ENCODE peak calls at places on chromosomes 12 and 14, in four cellular contexts. Z, H, M and P are unnamed samples.

GRCh38 chr14:24837280-24838046 is 203.5 kb upstream of the GZMB start:
- DNase-seq in Z (no peak), H (no peak), M (no peak), P (no peak)

GRCh38 chr14:93619176-93619793 is 169.0 kb downstream of the PRIMA1 start:
- DNase-seq in Z (peak; percentile 61), H (no peak), M (peak; percentile 49), P (peak; percentile 52)

GRCh38 chr12:2411586-2412304 is 359.0 kb downstream of the CACNA1C start:
- DNase-seq in Z (no peak), H (no peak), M (no peak), P (no peak)

GRCh38 chr14:79708991-79709390 is 502.3 kb downstream of the DIO2 start:
- DNase-seq in Z (no peak), H (no peak), M (no peak), P (no peak)

GRCh38 chr12:99027491-99027890 is 382.4 kb downstream of the APAF1 start:
- DNase-seq in Z (peak; percentile 23), H (no peak), M (no peak), P (no peak)

GRCh38 chr12:39006286-39006685 is 100.9 kb upstream of the CPNE8 start:
- DNase-seq in Z (no peak), H (no peak), M (no peak), P (no peak)

GRCh38 chr12:100544165-100544564 is 29.3 kb upstream of the GAS2L3 start:
- DNase-seq in Z (no peak), H (no peak), M (no peak), P (no peak)

GRCh38 chr14:101120636-101121398 is 217.3 kb upstream of the RTL1 start:
- DNase-seq in Z (peak; percentile 55), H (no peak), M (no peak), P (no peak)

GRCh38 chr12:109447482-109447881 is 29.6 kb downstream of the KCTD10 start:
- DNase-seq in Z (no peak), H (no peak), M (no peak), P (no peak)

GRCh38 chr12:106418970-106419369 is 61.4 kb downstream of the POLR3B start:
- DNase-seq in Z (no peak), H (no peak), M (no peak), P (no peak)

GRCh38 chr14:96001866-96002510 is 37.2 kb upstream of the C14orf132 start:
- DNase-seq in Z (no peak), H (no peak), M (no peak), P (no peak)

DNA sequence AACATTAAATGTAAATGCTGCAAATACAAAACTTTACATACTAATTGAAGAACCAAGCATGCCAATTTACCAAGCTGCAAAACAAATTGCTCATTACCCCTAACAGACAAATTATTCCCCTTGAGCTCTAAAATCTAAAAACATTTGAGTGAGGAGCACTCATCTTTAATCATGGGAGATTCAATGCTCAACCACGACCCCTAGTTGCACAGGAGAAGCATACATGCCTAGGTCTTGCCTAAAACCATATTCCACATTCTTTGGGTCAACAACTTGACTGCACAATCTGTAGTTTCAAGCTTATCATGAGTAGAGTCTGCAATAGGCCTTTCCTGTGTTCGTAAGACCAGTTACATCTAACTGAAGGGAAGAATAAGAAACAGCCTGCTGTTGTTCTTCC is 69.7 kb downstream of the MGAT4C start:
- DNase-seq in Z (no peak), H (no peak), M (no peak), P (no peak)
- TF ChIP-seq CTCF in Z (no peak), H (no peak), M (no peak), P (peak; percentile 3)

GRCh38 chr14:64937176-64937820 is 5.2 kb downstream of the GPX2 start:
- DNase-seq in Z (peak; percentile 58), H (no peak), M (no peak), P (no peak)

GRCh38 chr14:64939817-64940190 is 2.7 kb downstream of the GPX2 start:
- DNase-seq in Z (peak; percentile 58), H (no peak), M (no peak), P (no peak)

GRCh38 chr14:64935508-64935907 is 7.0 kb downstream of the GPX2 start:
- DNase-seq in Z (no peak), H (no peak), M (no peak), P (no peak)

GRCh38 chr14:64938972-64939816 is 3.4 kb downstream of the GPX2 start:
- DNase-seq in Z (no peak), H (no peak), M (no peak), P (no peak)

DNA sequence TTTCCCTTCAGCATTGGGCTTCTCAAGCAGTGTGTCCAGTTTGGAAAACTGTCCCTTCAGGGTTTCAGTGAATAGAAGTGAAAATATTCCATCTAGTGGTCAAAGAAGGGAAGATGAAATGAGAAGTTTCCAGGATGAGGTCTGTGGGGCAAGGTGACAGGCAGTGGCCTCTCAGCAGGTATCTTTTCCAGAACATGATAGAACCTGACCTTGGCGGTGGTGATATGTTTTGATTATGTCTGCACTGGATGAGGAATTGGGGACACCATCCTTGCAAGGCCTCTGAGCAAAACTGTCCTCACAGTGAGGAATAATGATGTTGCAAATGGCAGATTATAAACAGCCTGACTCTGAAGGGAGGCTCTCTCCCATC is 4.7 kb downstream of the GPX2 start:
- DNase-seq in Z (no peak), H (no peak), M (no peak), P (no peak)
- TF ChIP-seq CTCF in Z (peak; percentile 45), H (peak; percentile 39), M (no peak), P (no peak)

DNA sequence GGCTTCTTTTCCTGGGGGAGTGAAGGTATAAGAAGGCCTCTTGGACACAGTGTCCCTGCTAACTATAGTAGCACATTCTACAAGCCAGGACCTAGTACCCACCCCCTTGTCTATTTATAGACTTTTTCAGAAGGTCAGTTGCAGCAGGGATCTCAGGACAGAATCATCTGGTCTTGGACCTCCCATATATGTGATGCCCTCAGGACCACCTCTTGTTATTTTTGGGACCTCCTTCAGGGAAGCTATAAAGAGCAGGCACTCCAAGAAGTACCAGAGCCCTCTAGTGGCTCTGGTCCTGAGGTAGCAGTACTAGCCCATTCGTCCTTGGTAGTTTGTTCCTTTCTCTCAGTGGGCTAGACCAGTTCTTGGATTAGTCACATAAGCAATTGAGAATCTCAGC is 4.3 kb downstream of the COQ10A start:
- DNase-seq in Z (peak; percentile 39), H (no peak), M (no peak), P (no peak)
- TF ChIP-seq CTCF in Z (peak; percentile 42), H (peak; percentile 36), M (peak; percentile 57), P (peak; percentile 50)

GRCh38 chr12:52391618-52392002 is 6.2 kb upstream of the KRT84 start:
- DNase-seq in Z (peak; percentile 77), H (no peak), M (no peak), P (no peak)

GRCh38 chr12:52387859-52388258 is 2.4 kb upstream of the KRT84 start:
- DNase-seq in Z (no peak), H (no peak), M (no peak), P (no peak)

GRCh38 chr12:52389313-52390207 is 4.1 kb upstream of the KRT84 start:
- DNase-seq in Z (no peak), H (no peak), M (no peak), P (no peak)

GRCh38 chr12:52392465-52393007 is 7.1 kb upstream of the KRT84 start:
- DNase-seq in Z (no peak), H (no peak), M (no peak), P (no peak)

DNA sequence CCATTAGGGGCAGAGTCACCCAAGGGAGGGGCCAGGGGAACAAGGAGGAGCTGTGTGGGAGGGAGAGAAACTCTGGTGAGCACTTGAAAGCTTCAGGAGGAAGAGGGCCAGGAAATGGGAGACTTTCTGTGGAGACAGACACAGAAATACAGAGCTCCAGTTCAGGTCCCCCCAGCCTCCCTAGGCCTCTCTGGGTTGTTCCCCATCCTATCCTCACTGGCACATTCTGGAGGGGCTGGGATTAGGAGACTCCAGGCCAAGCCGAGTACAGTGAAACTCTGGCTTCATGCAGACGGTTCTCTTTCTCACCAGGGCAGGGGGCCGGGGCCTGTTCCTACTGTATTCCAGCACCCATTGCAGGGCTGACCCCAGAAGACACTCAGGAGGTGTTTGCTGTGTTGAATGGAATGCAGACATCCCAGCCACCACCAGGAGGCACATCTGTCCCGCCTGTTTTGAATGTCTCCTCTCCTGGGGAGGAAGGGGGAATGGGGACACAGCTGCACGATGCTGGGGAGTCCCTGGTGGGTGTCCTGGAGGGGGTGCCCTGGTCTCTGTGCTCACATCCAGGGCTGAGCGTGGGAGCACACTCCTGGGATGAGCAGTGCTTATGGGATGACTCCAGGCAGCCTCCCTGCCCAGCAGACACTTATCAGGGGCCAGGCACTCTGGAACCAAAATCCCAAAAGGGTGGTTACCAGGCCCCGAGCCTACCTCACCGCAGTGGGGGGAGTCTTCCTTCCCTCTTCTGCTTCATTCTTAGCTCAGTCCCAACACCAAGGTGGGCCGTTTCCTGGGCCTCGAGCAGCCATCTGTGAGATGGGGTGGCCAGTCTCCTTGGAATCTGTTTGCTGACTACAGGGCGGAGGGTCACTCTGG is 5.5 kb upstream of the KRT84 start:
- DNase-seq in Z (no peak), H (no peak), M (no peak), P (no peak)
- TF ChIP-seq CTCF in Z (peak; percentile 20), H (no peak), M (peak; percentile 15), P (peak; percentile 40)

GRCh38 chr12:4911316-4911994 is 1.8 kb downstream of the KCNA1 start:
- DNase-seq in Z (no peak), H (no peak), M (no peak), P (no peak)

GRCh38 chr12:4909397-4909733 is 340 bp upstream of the KCNA1 start:
- DNase-seq in Z (no peak), H (no peak), M (peak; percentile 20), P (peak; percentile 34)

GRCh38 chr12:4910502-4911315 is 1.0 kb downstream of the KCNA1 start:
- DNase-seq in Z (no peak), H (no peak), M (peak; percentile 76), P (peak; percentile 83)

GRCh38 chr12:4909734-4910501 is at the start of gene KCNA1:
- DNase-seq in Z (no peak), H (no peak), M (peak; percentile 46), P (peak; percentile 54)

GRCh38 chr12:4908694-4909396 is 860 bp upstream of the KCNA1 start:
- DNase-seq in Z (no peak), H (no peak), M (peak; percentile 58), P (peak; percentile 72)
- TF ChIP-seq CTCF in Z (no peak), H (no peak), M (peak; percentile 47), P (peak; percentile 41)

GRCh38 chr12:51533799-51534198 is 57.2 kb upstream of the SCN8A start:
- DNase-seq in Z (no peak), H (no peak), M (no peak), P (no peak)
- TF ChIP-seq CTCF in Z (no peak), H (no peak), M (peak; percentile 4), P (peak; percentile 10)

DNA sequence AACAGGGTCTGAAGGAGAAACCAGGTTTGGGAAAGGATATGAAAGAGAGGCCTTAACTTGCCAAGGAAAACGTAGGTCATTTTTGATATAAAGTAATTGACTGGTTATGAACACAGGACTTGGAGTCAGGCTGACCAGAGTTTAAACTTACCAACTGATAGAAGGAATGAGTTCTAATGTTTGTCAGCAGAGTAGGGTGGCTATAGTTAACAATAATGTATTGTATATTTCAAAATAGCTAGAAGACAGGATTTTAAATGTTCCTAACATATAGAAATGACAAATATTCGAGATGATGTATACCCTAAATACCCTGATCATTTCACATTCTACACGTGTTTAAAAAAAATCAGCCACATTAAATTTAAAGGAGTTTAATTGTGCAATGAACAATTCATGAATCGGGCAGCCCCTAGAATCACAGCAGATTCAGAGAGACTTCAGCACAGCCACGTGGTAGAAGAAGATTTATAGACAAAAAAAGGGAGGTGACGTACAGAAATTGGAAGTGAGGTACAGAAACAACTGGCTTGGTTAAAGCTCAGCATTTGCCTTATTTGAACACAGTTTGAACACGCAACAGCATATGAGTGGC is 52.5 kb upstream of the PLEKHG7 start:
- DNase-seq in Z (no peak), H (no peak), M (no peak), P (no peak)
- TF ChIP-seq CTCF in Z (no peak), H (no peak), M (no peak), P (no peak)

GRCh38 chr12:43349863-43350262 is 202.1 kb downstream of the ADAMTS20 start:
- DNase-seq in Z (no peak), H (no peak), M (no peak), P (no peak)
- TF ChIP-seq CTCF in Z (no peak), H (no peak), M (no peak), P (peak; percentile 20)